ENCODE peak calls at places on chromosomes 5 and 9, in ten cellular contexts. One of them, this sample, is unnamed.

GRCh38 chr5:10662083-10662482 is 98.2 kb downstream of the ANKRD33B start:
- DNase-seq in endodermal cell: no peak
- DNase-seq in astrocyte: no peak
- DNase-seq in tibial artery: no peak
- DNase-seq in IMR-90: no peak
- DNase-seq in AG10803: no peak
- DNase-seq in SK-N-SH: peak
- DNase-seq in GM06990: no peak
- DNase-seq in thyroid gland: no peak
- DNase-seq in uterus: no peak
- DNase-seq in this sample: no peak

GRCh38 chr5:78242001-78242400 is 52.5 kb downstream of the AP3B1 start:
- DNase-seq in tibial artery: no peak
- DNase-seq in endodermal cell: no peak
- DNase-seq in AG10803: peak
- DNase-seq in astrocyte: no peak
- DNase-seq in thyroid gland: no peak
- DNase-seq in IMR-90: no peak
- DNase-seq in SK-N-SH: no peak
- DNase-seq in GM06990: no peak
- DNase-seq in uterus: no peak
- DNase-seq in this sample: no peak

GRCh38 chr9:93118863-93119702 is 15.0 kb downstream of the NINJ1 start:
- DNase-seq in GM06990: peak
- DNase-seq in tibial artery: peak
- DNase-seq in IMR-90: no peak
- DNase-seq in thyroid gland: peak
- DNase-seq in SK-N-SH: no peak
- DNase-seq in endodermal cell: peak
- DNase-seq in uterus: peak
- DNase-seq in AG10803: no peak
- DNase-seq in astrocyte: no peak
- DNase-seq in this sample: no peak

GRCh38 chr9:38144421-38144820 is 75.4 kb upstream of the SHB start:
- DNase-seq in AG10803: peak
- DNase-seq in SK-N-SH: peak
- DNase-seq in astrocyte: peak
- DNase-seq in endodermal cell: peak
- DNase-seq in tibial artery: no peak
- DNase-seq in GM06990: no peak
- DNase-seq in uterus: no peak
- DNase-seq in thyroid gland: no peak
- DNase-seq in IMR-90: peak
- DNase-seq in this sample: no peak

GRCh38 chr5:174505621-174506020 is 218.8 kb upstream of the MSX2 start:
- DNase-seq in astrocyte: peak
- DNase-seq in thyroid gland: no peak
- DNase-seq in uterus: no peak
- DNase-seq in AG10803: no peak
- DNase-seq in endodermal cell: no peak
- DNase-seq in IMR-90: peak
- DNase-seq in GM06990: no peak
- DNase-seq in SK-N-SH: no peak
- DNase-seq in tibial artery: no peak
- DNase-seq in this sample: peak

GRCh38 chr5:77168187-77168883 is 42.1 kb upstream of the PDE8B start:
- DNase-seq in AG10803: peak
- DNase-seq in endodermal cell: peak
- DNase-seq in astrocyte: no peak
- DNase-seq in tibial artery: peak
- DNase-seq in thyroid gland: peak
- DNase-seq in GM06990: no peak
- DNase-seq in IMR-90: peak
- DNase-seq in uterus: peak
- DNase-seq in SK-N-SH: no peak
- DNase-seq in this sample: no peak

GRCh38 chr9:21864505-21864904 is 62.1 kb downstream of the MTAP start:
- DNase-seq in thyroid gland: no peak
- DNase-seq in uterus: no peak
- DNase-seq in tibial artery: no peak
- DNase-seq in astrocyte: no peak
- DNase-seq in SK-N-SH: no peak
- DNase-seq in endodermal cell: no peak
- DNase-seq in AG10803: no peak
- DNase-seq in GM06990: no peak
- DNase-seq in IMR-90: no peak
- DNase-seq in this sample: no peak

GRCh38 chr5:5751496-5751895 is 329.0 kb downstream of the ICE1 start:
- DNase-seq in thyroid gland: no peak
- DNase-seq in tibial artery: no peak
- DNase-seq in endodermal cell: no peak
- DNase-seq in GM06990: peak
- DNase-seq in IMR-90: no peak
- DNase-seq in SK-N-SH: no peak
- DNase-seq in AG10803: no peak
- DNase-seq in astrocyte: no peak
- DNase-seq in uterus: no peak
- DNase-seq in this sample: no peak

GRCh38 chr9:1052908-1053590 is 2.9 kb downstream of the DMRT2 start:
- DNase-seq in thyroid gland: no peak
- DNase-seq in uterus: no peak
- DNase-seq in astrocyte: no peak
- DNase-seq in AG10803: no peak
- DNase-seq in endodermal cell: no peak
- DNase-seq in SK-N-SH: no peak
- DNase-seq in IMR-90: no peak
- DNase-seq in GM06990: no peak
- DNase-seq in tibial artery: no peak
- DNase-seq in this sample: no peak

GRCh38 chr9:2158111-2158610 is 143.0 kb downstream of the SMARCA2 start:
- DNase-seq in IMR-90: peak
- DNase-seq in endodermal cell: peak
- DNase-seq in AG10803: peak
- DNase-seq in tibial artery: peak
- DNase-seq in astrocyte: peak
- DNase-seq in SK-N-SH: peak
- DNase-seq in thyroid gland: peak
- DNase-seq in GM06990: peak
- DNase-seq in uterus: peak
- DNase-seq in this sample: peak

GRCh38 chr9:107142896-107143603 is 140.0 kb upstream of the RAD23B start:
- DNase-seq in AG10803: peak
- DNase-seq in uterus: no peak
- DNase-seq in thyroid gland: no peak
- DNase-seq in IMR-90: no peak
- DNase-seq in GM06990: no peak
- DNase-seq in endodermal cell: no peak
- DNase-seq in tibial artery: no peak
- DNase-seq in astrocyte: peak
- DNase-seq in SK-N-SH: no peak
- DNase-seq in this sample: no peak

GRCh38 chr5:115375922-115376321 is 79.5 kb upstream of the CCDC112 start:
- DNase-seq in SK-N-SH: no peak
- DNase-seq in thyroid gland: no peak
- DNase-seq in AG10803: peak
- DNase-seq in endodermal cell: no peak
- DNase-seq in GM06990: no peak
- DNase-seq in uterus: no peak
- DNase-seq in tibial artery: no peak
- DNase-seq in astrocyte: peak
- DNase-seq in IMR-90: peak
- DNase-seq in this sample: no peak

GRCh38 chr5:115372121-115372520 is 75.7 kb upstream of the CCDC112 start:
- DNase-seq in astrocyte: peak
- DNase-seq in uterus: no peak
- DNase-seq in tibial artery: no peak
- DNase-seq in thyroid gland: no peak
- DNase-seq in IMR-90: no peak
- DNase-seq in GM06990: no peak
- DNase-seq in SK-N-SH: no peak
- DNase-seq in endodermal cell: no peak
- DNase-seq in AG10803: peak
- DNase-seq in this sample: no peak

GRCh38 chr5:115378754-115379153 is 82.3 kb upstream of the CCDC112 start:
- DNase-seq in astrocyte: no peak
- DNase-seq in GM06990: no peak
- DNase-seq in uterus: no peak
- DNase-seq in IMR-90: no peak
- DNase-seq in thyroid gland: no peak
- DNase-seq in SK-N-SH: no peak
- DNase-seq in tibial artery: no peak
- DNase-seq in AG10803: no peak
- DNase-seq in endodermal cell: no peak
- DNase-seq in this sample: no peak

GRCh38 chr5:115377468-115378217 is 81.2 kb upstream of the CCDC112 start:
- DNase-seq in IMR-90: peak
- DNase-seq in tibial artery: no peak
- DNase-seq in astrocyte: peak
- DNase-seq in GM06990: no peak
- DNase-seq in AG10803: peak
- DNase-seq in uterus: no peak
- DNase-seq in SK-N-SH: no peak
- DNase-seq in thyroid gland: no peak
- DNase-seq in endodermal cell: no peak
- DNase-seq in this sample: peak

DNA sequence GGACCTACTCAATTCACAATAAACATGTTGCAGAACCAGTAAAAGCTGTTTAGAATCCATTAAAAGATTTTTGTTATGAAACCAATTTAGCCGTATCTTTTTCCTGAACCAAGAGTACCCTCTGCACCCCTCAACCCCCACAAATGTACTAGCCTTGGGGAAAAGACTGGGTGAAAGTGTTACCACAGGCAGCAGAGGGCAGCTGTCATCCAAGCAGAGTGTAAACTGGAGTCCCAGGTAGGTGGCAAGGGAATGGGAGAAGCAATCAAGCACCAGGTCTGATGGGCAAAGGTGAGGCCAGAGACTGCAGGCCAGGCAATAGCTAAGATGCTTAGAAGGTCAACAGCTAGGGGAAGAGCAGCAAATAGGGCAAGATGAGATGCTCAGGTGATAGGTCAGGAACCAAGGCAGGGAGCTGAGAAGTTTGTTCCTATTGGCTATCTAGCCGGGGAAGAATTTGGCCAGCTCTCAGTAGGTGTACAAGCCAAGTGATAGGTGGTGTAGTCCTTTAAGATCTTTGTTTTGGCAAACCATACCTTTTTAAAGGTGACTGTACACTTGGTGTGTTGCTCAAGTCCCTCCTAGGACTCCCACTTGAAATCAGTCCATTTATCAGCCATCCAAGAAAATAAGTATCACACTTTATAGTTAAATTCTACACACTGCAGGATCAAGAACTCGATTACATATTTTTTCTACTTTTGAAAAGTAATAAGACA is 77.8 kb upstream of the CCDC112 start:
- DNase-seq in uterus: no peak
- DNase-seq in tibial artery: no peak
- DNase-seq in thyroid gland: no peak
- DNase-seq in GM06990: no peak
- DNase-seq in astrocyte: no peak
- DNase-seq in endodermal cell: no peak
- DNase-seq in IMR-90: no peak
- DNase-seq in SK-N-SH: no peak
- DNase-seq in AG10803: no peak
- DNase-seq in this sample: no peak
- TF ChIP-seq CTCF in uterus: no peak
- TF ChIP-seq CTCF in tibial artery: no peak
- TF ChIP-seq CTCF in thyroid gland: no peak
- TF ChIP-seq CTCF in GM06990: no peak
- TF ChIP-seq CTCF in astrocyte: no peak
- TF ChIP-seq CTCF in endodermal cell: peak
- TF ChIP-seq CTCF in IMR-90: no peak
- TF ChIP-seq CTCF in SK-N-SH: peak
- TF ChIP-seq CTCF in AG10803: no peak
- TF ChIP-seq CTCF in this sample: no peak

DNA sequence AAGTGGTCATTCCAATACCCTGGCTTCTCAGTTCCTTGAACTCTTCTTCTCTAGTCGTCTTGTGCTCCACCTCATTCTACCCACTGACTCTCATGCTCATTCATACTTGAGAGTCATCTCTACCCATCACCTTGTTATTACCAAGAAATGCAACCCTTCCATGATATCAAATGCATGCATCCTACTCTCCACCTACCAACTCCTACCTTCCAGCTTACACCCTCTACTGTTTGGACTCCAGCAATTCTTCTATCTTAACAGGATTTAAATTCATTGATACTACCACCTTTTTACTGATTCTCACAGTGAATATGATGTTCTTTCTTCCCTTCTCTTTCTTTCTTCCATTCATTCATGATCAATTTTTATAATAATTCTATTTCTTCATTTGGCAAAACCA is 30.7 kb downstream of the NRG2 start:
- DNase-seq in SK-N-SH: no peak
- DNase-seq in astrocyte: no peak
- DNase-seq in uterus: no peak
- DNase-seq in AG10803: no peak
- DNase-seq in IMR-90: no peak
- DNase-seq in endodermal cell: no peak
- DNase-seq in GM06990: no peak
- DNase-seq in thyroid gland: no peak
- DNase-seq in tibial artery: no peak
- DNase-seq in this sample: no peak
- H3K4me3 ChIP-seq in SK-N-SH: no peak
- H3K4me3 ChIP-seq in astrocyte: no peak
- H3K4me3 ChIP-seq in uterus: no peak
- H3K4me3 ChIP-seq in AG10803: no peak
- H3K4me3 ChIP-seq in IMR-90: no peak
- H3K4me3 ChIP-seq in endodermal cell: no peak
- H3K4me3 ChIP-seq in GM06990: no peak
- H3K4me3 ChIP-seq in thyroid gland: no peak
- H3K4me3 ChIP-seq in tibial artery: no peak
- H3K4me3 ChIP-seq in this sample: no peak

DNA sequence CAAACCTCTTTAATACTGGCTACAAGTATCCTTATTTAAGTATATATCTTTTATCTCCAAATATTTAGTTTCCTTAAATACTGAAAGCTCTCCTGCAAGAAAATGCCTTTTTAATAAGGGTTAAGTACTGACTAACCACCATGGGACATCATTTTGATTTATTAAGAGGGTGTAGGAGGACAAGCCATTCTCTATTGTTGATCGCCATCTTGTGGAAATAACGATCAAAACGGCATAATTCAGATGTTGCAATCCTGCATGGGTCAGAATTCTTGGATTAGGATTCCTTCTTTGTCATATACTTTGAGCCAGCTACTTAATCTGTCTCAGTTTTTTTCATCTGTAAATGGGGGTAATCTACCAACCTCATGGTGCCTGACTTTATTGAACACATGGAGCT is 28.7 kb upstream of the C5orf46 start:
- DNase-seq in AG10803: peak
- DNase-seq in thyroid gland: no peak
- DNase-seq in IMR-90: peak
- DNase-seq in endodermal cell: no peak
- DNase-seq in astrocyte: peak
- DNase-seq in SK-N-SH: peak
- DNase-seq in tibial artery: no peak
- DNase-seq in GM06990: no peak
- DNase-seq in uterus: no peak
- DNase-seq in this sample: no peak
- TF ChIP-seq CTCF in AG10803: peak
- TF ChIP-seq CTCF in thyroid gland: peak
- TF ChIP-seq CTCF in IMR-90: peak
- TF ChIP-seq CTCF in endodermal cell: peak
- TF ChIP-seq CTCF in astrocyte: peak
- TF ChIP-seq CTCF in SK-N-SH: peak
- TF ChIP-seq CTCF in tibial artery: peak
- TF ChIP-seq CTCF in GM06990: peak
- TF ChIP-seq CTCF in uterus: peak
- TF ChIP-seq CTCF in this sample: no peak

GRCh38 chr9:112140936-112141335 is 34.2 kb downstream of the SUSD1 start:
- DNase-seq in uterus: no peak
- DNase-seq in astrocyte: no peak
- DNase-seq in IMR-90: peak
- DNase-seq in AG10803: no peak
- DNase-seq in SK-N-SH: no peak
- DNase-seq in GM06990: no peak
- DNase-seq in endodermal cell: no peak
- DNase-seq in thyroid gland: no peak
- DNase-seq in tibial artery: no peak
- DNase-seq in this sample: no peak
- H3K4me3 ChIP-seq in uterus: no peak
- H3K4me3 ChIP-seq in astrocyte: no peak
- H3K4me3 ChIP-seq in IMR-90: no peak
- H3K4me3 ChIP-seq in AG10803: no peak
- H3K4me3 ChIP-seq in SK-N-SH: no peak
- H3K4me3 ChIP-seq in GM06990: no peak
- H3K4me3 ChIP-seq in endodermal cell: no peak
- H3K4me3 ChIP-seq in thyroid gland: no peak
- H3K4me3 ChIP-seq in tibial artery: no peak
- H3K4me3 ChIP-seq in this sample: no peak

This sample was measured in HFF-Myc.